ENCODE peak calls at places on chromosomes 13 and 19, in six cellular contexts. J is RPMI8226; L is dermis microvascular lymphatic vessel endothelial cell; V is NCI-H345; S is stimulated activated CD4-positive, alpha-beta T cell treated with anti-CD3 and anti-CD28 coated beads, Interleukin-1b, Interleukin-23, amount 100 ng/mL, for 24 hours; U is NCI-H1436 treated with DMSO at 0.1 percent for 48 hours. C is an unnamed sample.

GRCh38 chr13:37067874-37068273 is 8.4 kb upstream of the SUPT20H start:
- DNase-seq in L (no peak), S (no peak), V (no peak), U (no peak), J (no peak), C (no peak)

GRCh38 chr19:47719047-47719885 is 6.0 kb downstream of the EHD2 start:
- DNase-seq in L (peak), S (no peak), J (no peak), U (no peak), V (no peak), C (peak)

GRCh38 chr13:91960947-91961346 is 562.5 kb downstream of the GPC5 start:
- DNase-seq in V (no peak), L (no peak), U (no peak), J (no peak), S (no peak), C (no peak)

GRCh38 chr13:40963927-40964326 is 55.2 kb downstream of the ELF1 start:
- DNase-seq in U (no peak), S (no peak), L (no peak), J (no peak), V (no peak), C (no peak)

GRCh38 chr19:55174425-55175116 is 5.5 kb downstream of the SYT5 start:
- DNase-seq in S (no peak), J (no peak), U (no peak), V (no peak), L (no peak), C (no peak)

GRCh38 chr19:53521373-53522202 is 16.4 kb upstream of the ZNF331 start:
- DNase-seq in L (no peak), J (no peak), U (no peak), V (no peak), S (no peak), C (no peak)

GRCh38 chr13:46687810-46688209 is 109.2 kb downstream of the ESD start:
- DNase-seq in J (peak), L (peak), V (no peak), U (no peak), S (no peak), C (no peak)

GRCh38 chr19:12821761-12822160 is 12.6 kb downstream of the RTBDN start:
- DNase-seq in U (no peak), J (no peak), S (no peak), V (no peak), L (no peak), C (no peak)

GRCh38 chr13:94435604-94436226 is 43.8 kb downstream of the DCT start:
- DNase-seq in S (no peak), J (peak), U (peak), L (peak), V (peak), C (no peak)

GRCh38 chr19:38055655-38056521 is 148.9 kb downstream of the SIPA1L3 start:
- DNase-seq in L (no peak), S (no peak), V (peak), J (no peak), U (no peak), C (no peak)

GRCh38 chr19:6519289-6519688 is 11.5 kb upstream of the TNFSF9 start:
- DNase-seq in S (no peak), L (peak), U (no peak), J (no peak), V (no peak), C (no peak)

GRCh38 chr13:105920375-105920774 is 615.1 kb downstream of the EFNB2 start:
- DNase-seq in V (no peak), S (no peak), J (no peak), L (peak), U (no peak), C (no peak)

GRCh38 chr19:4058696-4059492 is 7.8 kb downstream of the ZBTB7A start:
- DNase-seq in J (no peak), V (no peak), S (no peak), U (no peak), L (no peak), C (peak)